ENCODE peak calls at places on chromosomes 12 and 14, in eight cellular contexts. F, G, P, U, R, N, E and V are unnamed samples.

GRCh38 chr12:63752283-63752682 is 27.4 kb upstream of the RXYLT1 start:
- DNase-seq in F (no peak), G (no peak), P (no peak), U (no peak), R (no peak), N (no peak), E (no peak), V (no peak)

GRCh38 chr14:104924421-104925213 is at the start of gene PLD4:
- DNase-seq in F (peak), G (no peak), P (no peak), U (no peak), R (no peak), N (peak), E (no peak), V (no peak)

GRCh38 chr14:68634874-68635601 is 157.8 kb downstream of the ZFP36L1 start:
- DNase-seq in F (no peak), G (no peak), P (no peak), U (no peak), R (no peak), N (no peak), E (peak), V (no peak)

GRCh38 chr12:107221909-107222308 is 128.6 kb upstream of the CRY1 start:
- DNase-seq in F (no peak), G (no peak), P (no peak), U (no peak), R (no peak), N (no peak), E (no peak), V (no peak)

GRCh38 chr14:60249321-60250251 is 565 bp downstream of the PPM1A start:
- DNase-seq in F (peak), G (peak), P (peak), U (peak), R (peak), N (peak), E (peak), V (peak)

GRCh38 chr14:96090441-96091148 is 51.4 kb downstream of the C14orf132 start:
- DNase-seq in F (no peak), G (no peak), P (peak), U (peak), R (peak), N (no peak), E (peak), V (no peak)

GRCh38 chr12:105554856-105555255 is 224.4 kb downstream of the C12orf75 start:
- DNase-seq in F (no peak), G (no peak), P (no peak), U (no peak), R (no peak), N (no peak), E (no peak), V (no peak)

GRCh38 chr12:34298971-34299801 is 276.9 kb downstream of the ALG10 start:
- DNase-seq in F (no peak), G (no peak), P (no peak), U (no peak), R (no peak), N (no peak), E (no peak), V (no peak)

GRCh38 chr14:31326111-31326510 is 94.2 kb downstream of the HEATR5A start:
- DNase-seq in F (no peak), G (no peak), P (peak), U (no peak), R (no peak), N (no peak), E (no peak), V (no peak)

GRCh38 chr14:88562831-88563686 is at the start of gene ZC3H14:
- DNase-seq in F (peak), G (peak), P (peak), U (peak), R (peak), N (peak), E (peak), V (peak)

GRCh38 chr12:2646341-2646740 is 148.4 kb upstream of the FKBP4 start:
- DNase-seq in F (no peak), G (peak), P (no peak), U (no peak), R (no peak), N (no peak), E (no peak), V (no peak)

DNA sequence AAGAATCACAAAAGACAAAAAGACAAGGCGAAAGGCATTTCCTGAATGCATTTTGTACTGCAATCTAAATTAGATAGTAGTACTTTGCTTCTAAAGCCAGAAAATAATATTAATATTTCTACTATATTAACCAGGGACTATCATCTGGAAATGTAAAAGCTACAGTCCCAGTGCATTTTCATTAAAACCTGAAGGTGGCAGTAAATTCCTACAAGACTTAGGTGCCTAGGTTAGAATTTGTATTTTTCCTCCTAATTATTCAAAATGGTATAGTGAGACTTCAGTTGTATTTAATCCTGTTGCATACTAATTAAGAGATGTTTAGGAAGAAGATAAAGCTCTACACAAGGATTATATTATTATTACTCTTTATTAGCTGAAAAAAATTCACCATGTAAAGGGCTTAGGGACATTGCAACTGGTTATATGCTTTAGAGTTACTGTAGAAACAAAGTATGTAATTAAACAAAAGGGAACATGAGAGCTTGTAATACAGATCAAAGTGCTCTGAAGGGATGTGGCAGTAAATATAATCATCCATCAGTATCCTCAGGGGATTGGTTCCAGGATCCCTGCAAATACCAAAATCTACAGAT is 53.6 kb downstream of the BRMS1L start:
- DNase-seq in F (peak), G (no peak), P (peak), U (no peak), R (no peak), N (peak), E (no peak), V (no peak)
- TF ChIP-seq CTCF in F (peak), G (no peak), P (peak), U (peak), R (no peak), N (peak), E (no peak), V (peak)

DNA sequence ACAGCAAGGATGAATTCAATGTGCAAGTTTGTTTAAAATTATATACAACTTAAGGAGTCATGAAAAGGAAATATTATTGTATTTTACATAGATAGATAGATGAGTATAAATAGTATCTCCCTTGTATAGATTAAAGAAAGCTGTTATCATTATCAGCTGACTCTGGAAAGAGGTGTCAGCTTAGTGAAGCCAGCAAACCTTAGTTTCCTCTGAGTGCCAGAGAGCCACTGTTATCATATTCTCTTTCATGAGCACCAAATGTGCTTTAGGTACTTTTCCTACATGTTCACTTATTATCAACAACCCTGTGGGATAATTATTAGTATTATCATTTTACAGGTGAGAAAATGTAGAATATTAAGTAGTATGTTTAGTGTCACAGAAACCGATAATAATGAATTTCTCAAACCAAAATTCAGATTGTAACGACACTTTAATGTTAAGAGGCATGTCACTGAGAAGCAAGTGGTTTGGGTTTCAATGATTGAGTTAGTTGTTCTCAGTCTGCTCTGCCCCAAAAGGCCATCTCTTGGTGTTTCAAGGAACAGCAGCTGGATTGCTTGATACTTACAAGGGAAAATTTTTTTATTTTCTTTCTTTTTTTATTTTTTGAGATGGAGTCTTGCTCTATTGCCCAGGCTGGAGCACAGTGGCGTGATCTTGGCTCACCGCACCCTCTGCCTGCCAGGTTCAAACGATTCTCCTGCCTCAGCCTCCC is 53.7 kb downstream of the PLEKHA5 start:
- DNase-seq in F (no peak), G (no peak), P (no peak), U (peak), R (no peak), N (no peak), E (no peak), V (no peak)
- TF ChIP-seq CTCF in F (no peak), G (no peak), P (peak), U (peak), R (no peak), N (no peak), E (no peak), V (peak)

GRCh38 chr12:131117438-131118245 is 163.9 kb downstream of the ADGRD1 start:
- DNase-seq in F (no peak), G (no peak), P (no peak), U (no peak), R (peak), N (no peak), E (no peak), V (no peak)

GRCh38 chr12:131118366-131118765 is 164.7 kb downstream of the ADGRD1 start:
- DNase-seq in F (no peak), G (peak), P (no peak), U (no peak), R (no peak), N (no peak), E (no peak), V (no peak)

GRCh38 chr12:131114942-131115584 is 161.4 kb downstream of the ADGRD1 start:
- DNase-seq in F (no peak), G (no peak), P (no peak), U (no peak), R (peak), N (no peak), E (no peak), V (no peak)

GRCh38 chr12:131115766-131116165 is 162.1 kb downstream of the ADGRD1 start:
- DNase-seq in F (no peak), G (no peak), P (no peak), U (no peak), R (peak), N (no peak), E (no peak), V (no peak)

GRCh38 chr12:131116437-131117117 is 162.9 kb downstream of the ADGRD1 start:
- DNase-seq in F (no peak), G (peak), P (no peak), U (no peak), R (peak), N (no peak), E (no peak), V (no peak)
- TF ChIP-seq CTCF in F (peak), G (no peak), P (peak), U (no peak), R (no peak), N (no peak), E (no peak), V (peak)

DNA sequence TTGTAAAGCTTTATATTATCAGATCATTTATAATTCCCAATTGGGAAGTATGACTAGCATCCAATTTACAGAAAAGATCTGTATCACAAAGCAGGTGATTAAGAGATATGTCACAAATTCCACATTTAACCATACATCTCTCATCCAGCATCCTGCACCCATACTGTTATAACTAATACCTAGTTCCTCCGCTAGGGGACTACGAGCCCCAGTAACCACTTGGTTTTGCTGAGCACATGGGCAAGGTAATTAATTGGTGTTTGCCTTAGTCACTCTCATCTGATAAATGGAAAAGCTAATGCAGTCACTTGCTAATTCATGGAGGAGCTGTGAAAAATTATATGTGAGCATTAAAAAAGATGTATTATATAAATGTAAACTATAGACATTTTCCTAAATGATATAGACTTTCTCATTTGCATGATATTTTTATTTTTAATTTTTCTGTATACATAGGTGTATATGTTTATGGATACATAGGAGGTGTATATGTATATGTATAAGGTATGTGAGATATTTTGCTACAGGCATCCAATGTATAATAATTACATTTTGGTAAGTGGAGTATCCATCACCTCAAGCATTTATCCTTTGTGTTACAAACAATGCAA is 1031.8 kb downstream of the GALC start:
- DNase-seq in F (no peak), G (peak), P (no peak), U (no peak), R (no peak), N (no peak), E (no peak), V (no peak)
- TF ChIP-seq CTCF in F (no peak), G (peak), P (peak), U (peak), R (no peak), N (no peak), E (peak), V (peak)

GRCh38 chr14:82855912-82856381 is 1322.3 kb upstream of the SEL1L start:
- DNase-seq in F (no peak), G (no peak), P (no peak), U (no peak), R (no peak), N (no peak), E (no peak), V (no peak)

GRCh38 chr14:82854851-82855250 is 1321.2 kb upstream of the SEL1L start:
- DNase-seq in F (no peak), G (no peak), P (no peak), U (no peak), R (no peak), N (no peak), E (no peak), V (no peak)

GRCh38 chr14:82854131-82854530 is 1320.5 kb upstream of the SEL1L start:
- DNase-seq in F (no peak), G (no peak), P (no peak), U (no peak), R (no peak), N (no peak), E (no peak), V (no peak)
- TF ChIP-seq CTCF in F (no peak), G (no peak), P (no peak), U (no peak), R (no peak), N (no peak), E (no peak), V (peak)

DNA sequence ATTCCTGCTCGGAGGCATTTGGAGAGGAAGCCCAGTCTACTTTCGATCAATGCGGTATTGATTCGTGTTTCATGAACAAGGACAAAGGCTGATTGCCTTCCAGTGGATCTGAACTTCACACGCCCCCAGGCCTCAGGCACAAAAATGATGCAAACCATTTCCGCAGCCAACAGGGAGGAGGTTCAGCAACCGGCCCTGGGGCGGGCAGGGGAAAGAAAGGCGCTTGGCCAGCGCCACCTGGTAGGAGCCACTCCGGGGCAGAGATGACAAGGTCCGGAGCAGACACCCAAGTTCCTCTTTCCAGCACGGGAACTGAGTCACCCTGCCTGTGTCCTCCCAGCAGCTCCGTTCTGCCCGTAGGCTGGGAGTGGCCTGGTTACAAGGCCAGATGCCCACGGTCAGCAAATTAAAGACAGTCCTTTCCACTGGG is 136.4 kb downstream of the SCARB1 start:
- DNase-seq in F (peak), G (no peak), P (no peak), U (peak), R (peak), N (peak), E (no peak), V (no peak)
- TF ChIP-seq CTCF in F (no peak), G (no peak), P (no peak), U (no peak), R (no peak), N (no peak), E (no peak), V (no peak)